ENCODE peak calls at places on chromosomes 12 and 14, in six cellular contexts. R is psoas muscle, E is substantia nigra, F is hepatocyte, S is osteoblast, G is heart left ventricle. K is an unnamed sample.
A peak's percentile ranks its signal among the peaks of the same experiment; 100 is the strongest.

GRCh38 chr14:22025884-22026283 is 352.3 kb upstream of the OR4E1 start:
- DNase-seq in R (no peak), E (no peak), F (no peak), S (no peak), G (no peak), K (no peak)

GRCh38 chr12:96416033-96416790 is 16.0 kb upstream of the CDK17 start:
- DNase-seq in R (no peak), E (no peak), F (no peak), S (no peak), G (no peak), K (no peak)

GRCh38 chr14:60775296-60775695 is 40.7 kb downstream of the MNAT1 start:
- DNase-seq in R (no peak), E (no peak), F (no peak), S (peak; percentile 15), G (no peak), K (no peak)

GRCh38 chr12:52669426-52669825 is 10.8 kb downstream of the KRT1 start:
- DNase-seq in R (no peak), E (no peak), F (no peak), S (no peak), G (no peak), K (no peak)

GRCh38 chr12:124381454-124382207 is 86.7 kb downstream of the RFLNA start:
- DNase-seq in R (peak; percentile 92), E (peak; percentile 89), F (peak; percentile 47), S (peak; percentile 97), G (peak; percentile 95), K (peak; percentile 95)

GRCh38 chr12:109036975-109037374 is 15.4 kb upstream of the USP30 start:
- DNase-seq in R (no peak), E (no peak), F (no peak), S (no peak), G (no peak), K (no peak)

GRCh38 chr12:53938276-53939140 is at the start of gene HOXC13:
- DNase-seq in R (peak; percentile 72), E (no peak), F (peak; percentile 88), S (peak; percentile 84), G (no peak), K (no peak)

GRCh38 chr12:6532927-6533652 is 1.2 kb upstream of the GAPDH start:
- DNase-seq in R (peak; percentile 69), E (peak; percentile 77), F (peak; percentile 88), S (peak; percentile 87), G (peak; percentile 83), K (peak; percentile 82)

GRCh38 chr12:100908501-100908900 is 113.9 kb downstream of the ANO4 start:
- DNase-seq in R (no peak), E (no peak), F (no peak), S (peak; percentile 87), G (no peak), K (no peak)

GRCh38 chr12:132886529-132887477 is 602 bp downstream of the CHFR start:
- DNase-seq in R (peak; percentile 33), E (peak; percentile 47), F (peak; percentile 51), S (peak; percentile 84), G (peak; percentile 30), K (no peak)

GRCh38 chr12:6810758-6811157 is 10.9 kb upstream of the GPR162 start:
- DNase-seq in R (no peak), E (no peak), F (no peak), S (peak; percentile 11), G (no peak), K (no peak)

GRCh38 chr14:101577221-101577909 is 16.1 kb downstream of the DIO3 start:
- DNase-seq in R (no peak), E (no peak), F (no peak), S (no peak), G (no peak), K (peak; percentile 47)

GRCh38 chr12:107454431-107454830 is 231.2 kb upstream of the PWP1 start:
- DNase-seq in R (no peak), E (no peak), F (no peak), S (no peak), G (no peak), K (no peak)

GRCh38 chr12:121911824-121912585 is 6.4 kb upstream of the CFAP251 start:
- DNase-seq in R (no peak), E (no peak), F (no peak), S (no peak), G (no peak), K (no peak)

GRCh38 chr14:23697689-23698088 is 61.5 kb downstream of the DHRS2 start:
- DNase-seq in R (no peak), E (no peak), F (no peak), S (no peak), G (no peak), K (no peak)

GRCh38 chr14:94582199-94582750 is 1.0 kb downstream of the SERPINA5 start:
- DNase-seq in R (no peak), E (no peak), F (no peak), S (no peak), G (no peak), K (no peak)

GRCh38 chr12:132154941-132155770 is 10.9 kb downstream of the NOC4L start:
- DNase-seq in R (peak; percentile 9), E (no peak), F (no peak), S (no peak), G (no peak), K (peak; percentile 19)

GRCh38 chr12:109894939-109895338 is 5.1 kb upstream of the TCHP start:
- DNase-seq in R (no peak), E (no peak), F (no peak), S (no peak), G (no peak), K (no peak)

GRCh38 chr14:99230271-99231141 is 41.5 kb downstream of the BCL11B start:
- DNase-seq in R (no peak), E (no peak), F (peak; percentile 55), S (no peak), G (no peak), K (no peak)

DNA sequence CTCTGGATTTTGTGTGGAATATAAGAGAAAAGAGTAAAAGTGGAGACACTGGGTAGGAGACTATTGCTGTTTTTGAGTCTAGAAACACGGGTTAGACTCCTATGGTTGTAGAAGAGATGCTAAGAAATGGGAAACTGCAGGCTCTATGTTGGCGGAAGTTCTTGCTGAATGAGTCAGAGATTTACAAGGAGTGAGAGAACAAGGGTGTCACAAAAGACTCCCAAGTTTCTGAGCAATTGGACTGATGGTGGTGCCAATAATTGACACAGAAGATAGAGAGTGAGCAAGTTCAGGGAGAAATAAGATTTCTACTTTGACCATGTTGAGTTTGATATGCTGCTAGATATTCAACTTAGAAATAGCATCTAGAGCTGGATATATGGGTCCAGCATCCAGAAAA is 2.6 kb upstream of the PRKD1 start:
- DNase-seq in R (no peak), E (no peak), F (no peak), S (peak; percentile 87), G (no peak), K (no peak)
- H3K27ac ChIP-seq in R (no peak overlapping the region), E (no peak overlapping the region), F (peak overlapping the region; percentile 24), S (no peak overlapping the region), G (no peak overlapping the region), K (no peak overlapping the region)

DNA sequence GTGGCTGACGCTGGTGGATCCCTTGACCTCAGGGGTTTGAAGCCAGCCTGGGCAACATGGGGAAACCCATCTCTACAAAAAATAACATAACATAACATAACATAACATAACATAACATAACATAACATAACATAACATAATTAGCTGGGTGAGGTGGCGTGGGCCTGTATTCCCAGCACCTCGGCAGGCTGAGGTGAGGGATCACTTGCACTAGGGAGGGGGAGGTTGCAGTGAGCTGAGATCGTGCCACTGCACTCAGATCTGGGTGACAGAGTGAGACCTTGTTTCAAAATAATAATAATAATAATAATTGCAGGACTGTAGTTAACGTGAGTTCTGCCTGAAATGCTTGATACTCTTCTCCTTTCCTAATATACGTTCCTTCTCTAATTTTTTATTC is 1.3 kb downstream of the MAGOHB start:
- DNase-seq in R (no peak), E (no peak), F (no peak), S (no peak), G (no peak), K (no peak)
- H3K27ac ChIP-seq in R (no peak overlapping the region), E (no peak overlapping the region), F (no peak overlapping the region), S (peak overlapping the region; percentile 98), G (no peak overlapping the region), K (no peak overlapping the region)

GRCh38 chr12:3884671-3885070 is 11.5 kb upstream of the PARP11 start:
- DNase-seq in R (no peak), E (no peak), F (no peak), S (peak; percentile 71), G (no peak), K (no peak)
- H3K27ac ChIP-seq in R (no peak overlapping the region), E (no peak overlapping the region), F (no peak overlapping the region), S (peak overlapping the region; percentile 38), G (peak overlapping the region; percentile 54), K (no peak overlapping the region)

DNA sequence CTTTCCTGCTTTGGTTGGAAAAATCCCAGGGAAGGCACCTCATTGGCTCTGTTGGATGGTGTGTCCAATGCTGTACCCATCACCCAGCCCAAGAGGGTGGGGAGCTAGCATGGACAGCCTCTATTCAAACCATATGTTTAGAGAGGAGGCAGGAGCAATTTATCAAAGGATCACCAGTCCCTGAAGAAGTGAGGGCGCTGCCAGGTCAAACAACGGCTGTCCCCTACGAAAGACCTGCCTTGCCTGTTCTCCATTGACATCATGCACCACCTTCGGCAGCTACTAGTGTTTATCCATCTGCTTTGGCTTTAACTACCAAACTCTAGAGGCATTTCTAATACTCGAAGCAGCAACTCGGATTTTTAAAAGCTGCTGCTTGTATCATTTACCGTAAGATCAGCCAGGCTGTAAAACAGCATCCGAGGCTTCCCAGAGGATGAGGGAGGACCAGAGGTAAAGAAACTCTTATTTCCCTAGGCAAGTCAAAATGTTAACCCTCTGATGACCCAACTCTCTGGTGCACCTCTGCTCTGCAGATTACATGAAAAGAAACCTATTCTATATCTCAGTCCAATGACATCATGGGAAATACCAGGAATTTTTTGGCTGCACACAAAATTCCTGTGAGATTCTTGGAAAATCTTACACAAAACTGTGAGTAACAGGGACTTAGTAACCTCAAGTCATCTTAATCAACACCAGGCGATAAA is 720.9 kb upstream of the TBX3 start:
- DNase-seq in R (no peak), E (no peak), F (peak; percentile 8), S (peak; percentile 32), G (no peak), K (no peak)
- H3K27ac ChIP-seq in R (no peak overlapping the region), E (no peak overlapping the region), F (no peak overlapping the region), S (peak overlapping the region; percentile 56), G (no peak overlapping the region), K (no peak overlapping the region)

GRCh38 chr14:68679301-68679700 is 113.6 kb downstream of the ZFP36L1 start:
- DNase-seq in R (no peak), E (no peak), F (no peak), S (no peak), G (no peak), K (no peak)

GRCh38 chr14:68680541-68681051 is 112.3 kb downstream of the ZFP36L1 start:
- DNase-seq in R (no peak), E (no peak), F (no peak), S (no peak), G (no peak), K (peak; percentile 84)

GRCh38 chr14:68679746-68680467 is 113.0 kb downstream of the ZFP36L1 start:
- DNase-seq in R (no peak), E (no peak), F (no peak), S (no peak), G (no peak), K (no peak)

GRCh38 chr14:68682166-68683103 is 110.4 kb downstream of the ZFP36L1 start:
- DNase-seq in R (no peak), E (no peak), F (peak; percentile 71), S (peak; percentile 90), G (peak; percentile 66), K (no peak)

GRCh38 chr14:68681256-68681655 is 111.6 kb downstream of the ZFP36L1 start:
- DNase-seq in R (no peak), E (no peak), F (no peak), S (no peak), G (no peak), K (no peak)
- H3K27ac ChIP-seq in R (peak overlapping the region; percentile 68), E (no peak overlapping the region), F (peak overlapping the region; percentile 96), S (peak overlapping the region; percentile 57), G (peak overlapping the region; percentile 81), K (peak overlapping the region; percentile 73)

GRCh38 chr12:43858096-43858495 is 22.2 kb downstream of the TMEM117 start:
- DNase-seq in R (no peak), E (peak; percentile 8), F (no peak), S (no peak), G (no peak), K (no peak)
- H3K27ac ChIP-seq in R (no peak overlapping the region), E (no peak overlapping the region), F (no peak overlapping the region), S (no peak overlapping the region), G (no peak overlapping the region), K (no peak overlapping the region)